ENCODE peak calls at places on chromosomes 4 and X, in five cellular contexts. M, V, K, F and Q are unnamed samples.

GRCh38 chr4:100062921-100063320 is 112.8 kb upstream of the H2AZ1 start:
- DNase-seq in M (no peak), V (no peak), K (peak; percentile 7), F (no peak), Q (no peak)

GRCh38 chrX:34379891-34380290 is 247.8 kb upstream of the FAM47A start:
- DNase-seq in M (no peak), V (no peak), K (no peak), F (no peak), Q (no peak)

GRCh38 chr4:163382178-163382869 is 38.6 kb downstream of the NPY5R start:
- DNase-seq in M (no peak), V (no peak), K (no peak), F (no peak), Q (no peak)

GRCh38 chr4:185219551-185220344 is 10.3 kb downstream of the SNX25 start:
- DNase-seq in M (no peak), V (no peak), K (peak; percentile 78), F (no peak), Q (no peak)

GRCh38 chr4:170227928-170228327 is 138.2 kb upstream of the AADAT start:
- DNase-seq in M (no peak), V (no peak), K (no peak), F (no peak), Q (peak; percentile 70)

GRCh38 chrX:17692709-17693346 is 44.5 kb upstream of the SCML1 start:
- DNase-seq in M (no peak), V (peak; percentile 48), K (peak; percentile 84), F (no peak), Q (peak; percentile 59)

GRCh38 chrX:1462596-1463251 is 10.0 kb upstream of the ASMTL start:
- DNase-seq in M (no peak), V (no peak), K (peak; percentile 64), F (no peak), Q (no peak)

GRCh38 chrX:120144178-120144844 is 14.1 kb upstream of the RHOXF2 start:
- DNase-seq in M (no peak), V (peak; percentile 61), K (no peak), F (no peak), Q (peak; percentile 73)

GRCh38 chr4:180999217-180999616 is 1244.0 kb upstream of the TENM3 start:
- DNase-seq in M (no peak), V (no peak), K (no peak), F (no peak), Q (no peak)

GRCh38 chr4:126081336-126081735 is 766.6 kb downstream of the FAT4 start:
- DNase-seq in M (no peak), V (no peak), K (no peak), F (no peak), Q (no peak)

GRCh38 chr4:126386512-126386911 is 1071.8 kb downstream of the FAT4 start:
- DNase-seq in M (no peak), V (no peak), K (no peak), F (no peak), Q (no peak)

GRCh38 chrX:101252634-101253033 is 33.0 kb downstream of the DRP2 start:
- DNase-seq in M (no peak), V (no peak), K (peak; percentile 35), F (no peak), Q (no peak)

GRCh38 chrX:106170318-106170717 is 2.2 kb downstream of the PWWP3B start:
- DNase-seq in M (no peak), V (no peak), K (no peak), F (no peak), Q (peak; percentile 0)

GRCh38 chr4:103129174-103129573 is 29.5 kb upstream of the BDH2 start:
- DNase-seq in M (no peak), V (no peak), K (no peak), F (no peak), Q (no peak)

GRCh38 chrX:40531056-40531826 is 49.5 kb upstream of the ATP6AP2 start:
- DNase-seq in M (no peak), V (no peak), K (no peak), F (no peak), Q (no peak)

GRCh38 chrX:71367396-71367795 is 1.2 kb downstream of the TAF1 start:
- DNase-seq in M (no peak), V (no peak), K (no peak), F (no peak), Q (peak; percentile 7)

GRCh38 chrX:101552714-101553113 is 2.4 kb downstream of the ARMCX1 start:
- DNase-seq in M (no peak), V (no peak), K (no peak), F (no peak), Q (no peak)

GRCh38 chr4:22485751-22486150 is 30.1 kb downstream of the ADGRA3 start:
- DNase-seq in M (no peak), V (no peak), K (peak; percentile 76), F (no peak), Q (no peak)

GRCh38 chr4:1353186-1354055 is 6.4 kb downstream of the UVSSA start:
- DNase-seq in M (no peak), V (no peak), K (no peak), F (no peak), Q (no peak)

GRCh38 chr4:176256921-176257320 is 12.1 kb downstream of the ASB5 start:
- DNase-seq in M (peak; percentile 6), V (no peak), K (peak; percentile 39), F (no peak), Q (no peak)

GRCh38 chrX:38893441-38893840 is 92.2 kb downstream of the MID1IP1 start:
- DNase-seq in M (no peak), V (no peak), K (peak; percentile 9), F (no peak), Q (no peak)

GRCh38 chrX:131735127-131735526 is 191.3 kb downstream of the OR13H1 start:
- DNase-seq in M (no peak), V (no peak), K (no peak), F (no peak), Q (no peak)

GRCh38 chrX:8190341-8190830 is 19.3 kb upstream of the VCX2 start:
- DNase-seq in M (no peak), V (no peak), K (no peak), F (no peak), Q (no peak)

GRCh38 chr4:57098945-57099344 is 11.2 kb downstream of the IGFBP7 start:
- DNase-seq in M (no peak), V (no peak), K (peak; percentile 91), F (no peak), Q (no peak)

GRCh38 chr4:57095956-57096355 is 14.2 kb downstream of the IGFBP7 start:
- DNase-seq in M (no peak), V (no peak), K (no peak), F (no peak), Q (no peak)

GRCh38 chr4:57097711-57098110 is 12.5 kb downstream of the IGFBP7 start:
- DNase-seq in M (no peak), V (no peak), K (no peak), F (no peak), Q (no peak)

GRCh38 chr4:57099363-57099762 is 10.8 kb downstream of the IGFBP7 start:
- DNase-seq in M (no peak), V (no peak), K (no peak), F (no peak), Q (no peak)

DNA sequence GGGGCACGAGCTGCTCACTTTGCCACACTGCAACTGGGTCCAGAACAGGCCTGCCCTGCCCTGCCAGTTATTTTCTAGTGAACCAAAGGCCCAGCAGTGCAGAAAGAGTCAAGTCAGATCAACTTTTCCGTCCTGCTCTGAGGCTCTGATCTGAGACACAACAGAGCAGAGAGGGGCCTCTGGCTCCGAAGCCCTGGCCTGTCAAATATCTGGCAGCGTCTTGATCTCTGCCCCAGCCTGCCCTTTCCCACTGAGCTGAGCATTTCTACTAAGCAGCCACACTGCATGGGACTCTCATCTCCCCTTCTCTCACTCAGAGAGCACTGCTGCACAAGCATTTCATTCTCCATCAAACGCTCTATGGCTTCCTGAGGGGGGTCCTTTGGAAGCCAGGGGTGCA is 11.8 kb downstream of the IGFBP7 start:
- DNase-seq in M (no peak), V (no peak), K (no peak), F (no peak), Q (no peak)
- H3K23ac ChIP-seq in M (no peak overlapping the region), V (no peak overlapping the region), K (peak overlapping the region; percentile 43), F (no peak overlapping the region), Q (no peak overlapping the region)

DNA sequence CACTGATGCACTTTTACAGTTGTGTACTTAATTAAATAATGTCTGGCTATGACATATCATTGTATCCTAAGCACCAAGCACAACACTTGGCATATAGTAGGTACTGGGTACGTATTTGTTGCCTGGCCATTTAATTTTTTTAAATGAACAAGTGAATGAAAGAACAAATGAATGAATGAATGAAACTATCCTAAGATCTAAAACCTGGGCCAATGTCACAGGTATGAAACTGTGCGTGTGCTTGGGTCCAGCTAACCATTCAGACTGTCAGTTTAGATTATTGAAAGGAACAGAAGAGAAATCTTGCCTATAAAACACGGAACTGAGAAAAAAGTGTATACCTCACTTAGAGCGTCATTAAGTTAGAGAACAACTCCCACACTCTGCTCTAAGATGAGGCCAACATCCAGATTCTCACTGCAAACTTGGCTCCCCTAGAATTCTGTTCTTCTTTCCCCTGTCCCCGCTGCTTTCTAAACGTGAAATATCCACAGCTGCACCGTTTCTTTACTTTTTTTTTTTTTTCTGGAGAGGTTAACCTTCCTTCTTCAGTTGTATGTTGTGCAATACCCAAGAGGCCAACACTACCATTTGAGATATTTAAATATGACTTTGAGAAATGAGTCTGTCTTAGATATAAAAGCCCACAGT is 17.3 kb upstream of the SEL1L3 start:
- DNase-seq in M (no peak), V (no peak), K (peak; percentile 24), F (no peak), Q (no peak)
- H3K27ac ChIP-seq in M (no peak overlapping the region), V (no peak overlapping the region), K (no peak overlapping the region), F (no peak overlapping the region), Q (no peak overlapping the region)

GRCh38 chr4:121674191-121674590 is 22.6 kb downstream of the ANXA5 start:
- DNase-seq in M (no peak), V (no peak), K (no peak), F (no peak), Q (no peak)

GRCh38 chr4:121665371-121665770 is 31.4 kb downstream of the ANXA5 start:
- DNase-seq in M (no peak), V (no peak), K (no peak), F (no peak), Q (no peak)

GRCh38 chr4:121669163-121669550 is 27.6 kb downstream of the ANXA5 start:
- DNase-seq in M (no peak), V (no peak), K (peak; percentile 79), F (no peak), Q (no peak)

GRCh38 chr4:121666091-121666679 is 30.6 kb downstream of the ANXA5 start:
- DNase-seq in M (no peak), V (no peak), K (no peak), F (no peak), Q (no peak)

GRCh38 chr4:121668368-121669162 is 28.2 kb downstream of the ANXA5 start:
- DNase-seq in M (no peak), V (no peak), K (peak; percentile 99), F (no peak), Q (no peak)
- H3K23ac ChIP-seq in M (no peak overlapping the region), V (no peak overlapping the region), K (peak overlapping the region; percentile 52), F (no peak overlapping the region), Q (no peak overlapping the region)

GRCh38 chr4:15899511-15899910 is 39.0 kb downstream of the FGFBP1 start:
- DNase-seq in M (no peak), V (no peak), K (no peak), F (no peak), Q (no peak)

GRCh38 chr4:15901996-15902395 is 36.5 kb downstream of the FGFBP1 start:
- DNase-seq in M (no peak), V (no peak), K (no peak), F (no peak), Q (no peak)

GRCh38 chr4:15898902-15899301 is 39.6 kb downstream of the FGFBP1 start:
- DNase-seq in M (no peak), V (no peak), K (no peak), F (no peak), Q (no peak)

GRCh38 chr4:15906024-15906443 is 32.5 kb downstream of the FGFBP1 start:
- DNase-seq in M (no peak), V (peak; percentile 96), K (no peak), F (peak; percentile 80), Q (peak; percentile 96)

GRCh38 chr4:15902741-15903140 is 35.8 kb downstream of the FGFBP1 start:
- DNase-seq in M (no peak), V (no peak), K (no peak), F (no peak), Q (no peak)
- H3K27ac ChIP-seq in M (no peak overlapping the region), V (no peak overlapping the region), K (no peak overlapping the region), F (no peak overlapping the region), Q (no peak overlapping the region)